ENCODE peak calls at places on chromosomes 7 and 10, in seven cellular contexts. I is AG09309; A is neural progenitor cell; U is GM06990; B is CD4-positive, alpha-beta memory T cell; K is colonic mucosa; M is foreskin fibroblast. J is an unnamed sample.

GRCh38 chr10:61039868-61040267 is 95.9 kb upstream of the RHOBTB1 start:
- DNase-seq in K (no peak), U (no peak), M (no peak), A (no peak), B (no peak), I (no peak), J (no peak)

GRCh38 chr10:6037975-6038624 is 24.1 kb downstream of the IL2RA start:
- DNase-seq in B (peak), U (no peak), M (no peak), A (no peak), K (peak), I (no peak), J (no peak)

GRCh38 chr7:103446046-103446520 is at the start of gene SLC26A5:
- DNase-seq in K (peak), M (no peak), A (peak), I (no peak), U (peak), B (no peak), J (no peak)

GRCh38 chr7:100802951-100803350 is 24.4 kb downstream of the EPHB4 start:
- DNase-seq in B (no peak), I (no peak), U (no peak), M (no peak), A (no peak), K (peak), J (no peak)

GRCh38 chr7:151794508-151795167 is 82.3 kb downstream of the PRKAG2 start:
- DNase-seq in B (no peak), K (no peak), U (no peak), M (no peak), A (no peak), I (no peak), J (no peak)

GRCh38 chr10:63976538-63976937 is 455.3 kb downstream of the REEP3 start:
- DNase-seq in U (no peak), A (peak), K (peak), I (no peak), B (no peak), M (no peak), J (no peak)

GRCh38 chr7:32905175-32905662 is 13.7 kb upstream of the KBTBD2 start:
- DNase-seq in U (no peak), B (peak), I (peak), A (peak), M (peak), K (peak), J (peak)

GRCh38 chr10:100872034-100872791 is 40.5 kb upstream of the SLF2 start:
- DNase-seq in U (peak), K (peak), M (no peak), B (peak), A (peak), I (no peak), J (no peak)

GRCh38 chr10:57964371-57964770 is 303.3 kb downstream of the IPMK start:
- DNase-seq in A (no peak), M (peak), I (peak), U (no peak), B (no peak), K (no peak), J (no peak)

GRCh38 chr7:93715234-93715633 is 140.7 kb upstream of the CALCR start:
- DNase-seq in U (no peak), K (peak), A (peak), M (peak), I (no peak), B (no peak), J (peak)

GRCh38 chr10:131848741-131849590 is 51.8 kb upstream of the PPP2R2D start:
- DNase-seq in U (no peak), M (no peak), K (no peak), I (no peak), B (no peak), A (no peak), J (no peak)

GRCh38 chr10:103693070-103693811 is 162.1 kb downstream of the SH3PXD2A start:
- DNase-seq in B (peak), U (peak), I (no peak), A (peak), K (peak), M (no peak), J (no peak)

GRCh38 chr7:35520810-35521059 is 174.2 kb downstream of the HERPUD2 start:
- DNase-seq in U (no peak), M (no peak), I (no peak), K (no peak), A (no peak), B (no peak), J (no peak)

GRCh38 chr7:150963707-150964559 is 14.2 kb downstream of the KCNH2 start:
- DNase-seq in B (no peak), K (no peak), I (no peak), M (no peak), A (no peak), U (no peak), J (no peak)

GRCh38 chr10:69364232-69364631 is 52.5 kb downstream of the TACR2 start:
- DNase-seq in K (no peak), M (no peak), U (no peak), I (no peak), A (no peak), B (no peak), J (no peak)

GRCh38 chr7:155665957-155666287 is 21.5 kb downstream of the RBM33 start:
- DNase-seq in U (no peak), B (no peak), K (no peak), I (peak), M (peak), A (no peak), J (peak)

GRCh38 chr10:34094961-34095360 is 720.1 kb downstream of the PARD3 start:
- DNase-seq in M (no peak), B (no peak), I (no peak), K (no peak), A (no peak), U (no peak), J (no peak)

GRCh38 chr7:33952824-33953223 is 47.5 kb downstream of the BMPER start:
- DNase-seq in I (no peak), K (no peak), U (no peak), M (peak), B (no peak), A (no peak), J (peak)

GRCh38 chr10:12259988-12260387 is 64.0 kb downstream of the CDC123 start:
- DNase-seq in I (no peak), B (no peak), U (no peak), M (no peak), K (no peak), A (no peak), J (no peak)

GRCh38 chr10:46052791-46053375 is 6.8 kb upstream of the MSMB start:
- DNase-seq in A (peak), K (no peak), U (no peak), M (no peak), I (no peak), B (no peak), J (no peak)

GRCh38 chr10:46050956-46051355 is 4.9 kb upstream of the MSMB start:
- DNase-seq in I (no peak), B (no peak), A (no peak), M (no peak), K (no peak), U (no peak), J (no peak)

GRCh38 chr10:46052057-46052790 is 6.2 kb upstream of the MSMB start:
- DNase-seq in I (no peak), A (peak), K (no peak), B (no peak), M (no peak), U (no peak), J (no peak)

GRCh38 chr10:46046261-46046660 is at the start of gene MSMB:
- DNase-seq in U (no peak), K (no peak), I (no peak), B (no peak), A (no peak), M (no peak), J (no peak)

GRCh38 chr10:46048152-46048551 is 2.1 kb upstream of the MSMB start:
- DNase-seq in U (no peak), M (no peak), A (no peak), I (no peak), K (no peak), B (no peak), J (no peak)
- H3K4me3 ChIP-seq in U (no peak), M (no peak), A (no peak), I (no peak), K (no peak), B (no peak), J (no peak)

GRCh38 chr10:86365346-86366032 is 1.1 kb downstream of the GRID1 start:
- DNase-seq in U (no peak), M (no peak), I (no peak), A (peak), K (no peak), B (no peak), J (no peak)

GRCh38 chr10:86366033-86366901 is at the start of gene GRID1:
- DNase-seq in B (no peak), K (no peak), I (no peak), M (no peak), A (peak), U (no peak), J (no peak)

GRCh38 chr10:86363833-86364511 is 2.6 kb downstream of the GRID1 start:
- DNase-seq in B (no peak), I (no peak), U (no peak), K (no peak), M (no peak), A (no peak), J (no peak)

GRCh38 chr10:86363184-86363832 is 3.3 kb downstream of the GRID1 start:
- DNase-seq in I (no peak), U (no peak), M (no peak), K (no peak), B (no peak), A (peak), J (no peak)

GRCh38 chr10:86364551-86365345 is 1.8 kb downstream of the GRID1 start:
- DNase-seq in B (no peak), A (peak), M (no peak), U (no peak), K (no peak), I (no peak), J (no peak)
- H3K4me3 ChIP-seq in B (no peak), A (peak), M (no peak), U (no peak), K (no peak), I (no peak), J (peak)

DNA sequence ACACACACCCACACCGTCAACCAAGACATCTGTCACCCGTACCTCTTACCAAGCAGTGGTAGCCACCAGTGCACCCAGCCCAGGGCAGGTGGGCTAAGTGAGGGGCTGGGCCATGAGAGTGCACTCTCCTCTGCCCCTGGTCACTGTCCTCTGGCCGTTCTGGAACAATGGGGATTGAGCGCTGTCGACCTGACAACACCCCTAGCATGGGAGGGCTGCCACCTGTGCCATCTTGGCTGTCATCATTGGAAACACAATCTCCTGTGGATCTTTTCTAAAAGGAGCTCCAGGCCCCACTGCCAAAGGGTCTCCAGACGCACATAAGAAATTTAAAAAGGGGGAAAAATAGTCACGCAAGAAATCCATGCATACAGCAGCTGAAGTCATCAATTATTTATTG is 80.1 kb downstream of the CTBP2 start:
- DNase-seq in M (no peak), I (no peak), A (no peak), B (no peak), K (no peak), U (no peak), J (no peak)
- H3K4me3 ChIP-seq in M (no peak), I (no peak), A (no peak), B (no peak), K (no peak), U (no peak), J (no peak)

DNA sequence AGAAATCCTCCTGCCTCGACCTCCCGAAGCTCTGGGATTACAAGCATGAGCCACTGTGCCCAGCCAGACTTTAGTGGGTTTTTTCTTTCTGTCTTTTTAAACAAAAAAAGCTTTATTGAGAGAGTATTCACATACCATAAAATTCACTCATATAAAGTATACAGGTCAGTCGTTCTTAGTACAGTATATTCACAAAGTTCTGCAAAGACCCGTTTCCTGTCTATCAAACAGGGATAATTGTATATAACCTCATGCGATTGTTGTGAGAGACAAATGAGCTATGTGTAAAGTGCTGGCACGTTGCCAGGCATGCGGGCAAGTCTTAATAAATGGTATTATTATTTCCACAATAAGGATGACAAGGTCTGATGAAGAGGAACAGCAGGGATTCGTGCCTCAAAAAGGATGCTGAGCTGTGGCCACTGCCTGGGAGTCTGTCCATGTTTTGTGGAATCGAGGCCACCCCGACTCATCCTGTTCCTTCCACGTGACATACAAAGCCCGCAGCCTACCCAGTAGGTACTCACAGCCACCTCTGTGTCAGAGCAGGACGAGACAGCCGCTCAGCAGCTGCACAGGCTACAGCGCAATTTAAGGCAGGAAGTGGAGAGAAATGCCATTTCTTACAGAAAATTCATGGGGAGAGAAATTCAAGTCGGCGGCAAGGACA is 51.7 kb downstream of the SMKR1 start:
- DNase-seq in U (no peak), B (peak), M (peak), I (no peak), A (no peak), K (no peak), J (peak)
- H3K4me3 ChIP-seq in U (no peak), B (no peak), M (no peak), I (no peak), A (no peak), K (no peak), J (peak)

GRCh38 chr10:128400564-128400963 is 274.3 kb upstream of the MKI67 start:
- DNase-seq in K (no peak), M (no peak), B (no peak), A (no peak), U (no peak), I (no peak), J (no peak)
- H3K4me3 ChIP-seq in K (no peak), M (no peak), B (no peak), A (no peak), U (no peak), I (no peak), J (no peak)

GRCh38 chr10:96700477-96701099 is 19.7 kb downstream of the PIK3AP1 start:
- DNase-seq in I (no peak), K (no peak), M (no peak), B (no peak), U (peak), A (no peak), J (no peak)
- H3K4me3 ChIP-seq in I (no peak), K (no peak), M (no peak), B (no peak), U (peak), A (no peak), J (no peak)

DNA sequence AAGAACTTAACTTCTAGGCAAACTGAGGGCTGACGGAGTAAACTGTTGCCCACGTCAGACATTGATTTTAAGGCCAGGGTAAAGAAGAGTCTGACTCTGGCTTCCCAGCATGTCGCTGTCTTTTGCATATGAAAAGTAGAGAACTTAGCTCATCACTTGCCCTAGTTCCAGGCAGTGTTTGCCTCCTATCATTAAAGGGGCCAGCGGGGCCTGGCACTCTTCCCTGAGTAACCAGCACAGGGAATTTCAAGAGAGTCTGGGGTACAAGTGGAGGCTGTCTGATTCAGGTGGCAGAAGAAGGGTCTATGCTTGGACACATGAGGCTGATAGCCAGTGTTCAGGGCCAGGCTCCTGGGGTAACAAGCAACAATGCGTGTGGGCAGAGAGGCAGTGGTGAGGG is 4.8 kb downstream of the DENND2A start:
- DNase-seq in U (no peak), I (no peak), K (no peak), M (no peak), B (no peak), A (no peak), J (no peak)
- H3K4me3 ChIP-seq in U (no peak), I (no peak), K (no peak), M (no peak), B (no peak), A (no peak), J (no peak)

GRCh38 chr10:71314028-71314693 is 4.9 kb upstream of the SLC29A3 start:
- DNase-seq in K (no peak), A (peak), B (peak), I (no peak), U (no peak), M (peak), J (no peak)
- H3K4me3 ChIP-seq in K (peak), A (peak), B (no peak), I (no peak), U (no peak), M (peak), J (no peak)

GRCh38 chr7:27187158-27187701 is 2.2 kb upstream of the HOXA11 start:
- DNase-seq in A (no peak), U (no peak), I (no peak), B (no peak), K (no peak), M (no peak), J (no peak)

GRCh38 chr7:27185013-27185707 is at the start of gene HOXA11:
- DNase-seq in K (peak), U (no peak), M (peak), I (peak), B (no peak), A (no peak), J (peak)

GRCh38 chr7:27184342-27185012 is 555 bp downstream of the HOXA11 start:
- DNase-seq in U (no peak), M (no peak), B (no peak), A (peak), I (no peak), K (no peak), J (no peak)

GRCh38 chr7:27186450-27187157 is 1.6 kb upstream of the HOXA11 start:
- DNase-seq in K (no peak), B (no peak), I (no peak), M (no peak), U (no peak), A (no peak), J (no peak)

GRCh38 chr7:27185708-27186449 is 847 bp upstream of the HOXA11 start:
- DNase-seq in U (no peak), M (no peak), B (no peak), K (no peak), I (no peak), A (no peak), J (no peak)
- H3K4me3 ChIP-seq in U (no peak), M (peak), B (no peak), K (peak), I (peak), A (no peak), J (peak)

J was measured in skeletal muscle cell.